ENCODE peak calls at places on chromosomes 7 and 10, in six cellular contexts. Y, P, I, R, V and H are unnamed samples.

GRCh38 chr7:75892634-75893272 is 13.9 kb downstream of the RHBDD2 start:
- DNase-seq in Y (peak; percentile 89), P (peak; percentile 86), I (peak; percentile 85), R (peak; percentile 76), V (peak; percentile 53), H (peak; percentile 87)

GRCh38 chr7:94348142-94348541 is 46.6 kb upstream of the COL1A2 start:
- DNase-seq in Y (peak; percentile 28), P (peak; percentile 80), I (peak; percentile 94), R (no peak), V (peak; percentile 33), H (no peak)

GRCh38 chr7:106239406-106239805 is 45.4 kb downstream of the NAMPT start:
- DNase-seq in Y (no peak), P (no peak), I (no peak), R (no peak), V (no peak), H (no peak)

GRCh38 chr7:159128767-159129166 is 15.9 kb downstream of the VIPR2 start:
- DNase-seq in Y (no peak), P (peak; percentile 58), I (no peak), R (no peak), V (no peak), H (peak; percentile 54)

GRCh38 chr7:156082048-156082447 is 269.8 kb upstream of the SHH start:
- DNase-seq in Y (no peak), P (peak; percentile 54), I (no peak), R (no peak), V (no peak), H (no peak)

GRCh38 chr7:139568346-139568675 is 44.8 kb downstream of the CLEC2L start:
- DNase-seq in Y (no peak), P (no peak), I (no peak), R (no peak), V (no peak), H (no peak)

GRCh38 chr7:25777969-25778767 is 373.8 kb upstream of the NFE2L3 start:
- DNase-seq in Y (no peak), P (no peak), I (no peak), R (peak; percentile 61), V (no peak), H (no peak)

GRCh38 chr7:50339990-50340500 is 35.5 kb downstream of the IKZF1 start:
- DNase-seq in Y (no peak), P (no peak), I (no peak), R (no peak), V (no peak), H (no peak)

GRCh38 chr7:89914673-89915072 is 239.6 kb upstream of the STEAP1 start:
- DNase-seq in Y (no peak), P (no peak), I (no peak), R (no peak), V (no peak), H (no peak)

GRCh38 chr7:20998309-20998708 is 211.6 kb upstream of the SP8 start:
- DNase-seq in Y (no peak), P (no peak), I (no peak), R (no peak), V (no peak), H (no peak)

GRCh38 chr7:380724-381210 is 90.8 kb downstream of the FOXL3 start:
- DNase-seq in Y (no peak), P (no peak), I (no peak), R (peak; percentile 15), V (peak; percentile 11), H (peak; percentile 65)

GRCh38 chr10:104253106-104253505 is 1.6 kb upstream of the GSTO1 start:
- DNase-seq in Y (no peak), P (no peak), I (no peak), R (no peak), V (no peak), H (no peak)

GRCh38 chr10:131817866-131818509 is 82.8 kb upstream of the PPP2R2D start:
- DNase-seq in Y (no peak), P (no peak), I (no peak), R (peak; percentile 34), V (no peak), H (no peak)

GRCh38 chr7:18352339-18353255 is 143.0 kb upstream of the HDAC9 start:
- DNase-seq in Y (no peak), P (no peak), I (peak; percentile 80), R (peak; percentile 30), V (no peak), H (no peak)

GRCh38 chr7:80807166-80807900 is 111.5 kb downstream of the SEMA3C start:
- DNase-seq in Y (no peak), P (no peak), I (no peak), R (no peak), V (no peak), H (no peak)

GRCh38 chr7:76296743-76297740 is 5.4 kb upstream of the HSPB1 start:
- DNase-seq in Y (peak; percentile 74), P (peak; percentile 89), I (peak; percentile 95), R (no peak), V (peak; percentile 62), H (peak; percentile 91)

GRCh38 chr7:6071406-6071805 is 40.2 kb downstream of the ANKRD61 start:
- DNase-seq in Y (no peak), P (no peak), I (no peak), R (no peak), V (no peak), H (no peak)

GRCh38 chr7:15305002-15305600 is 256.7 kb downstream of the AGMO start:
- DNase-seq in Y (no peak), P (peak; percentile 72), I (peak; percentile 69), R (no peak), V (no peak), H (no peak)

GRCh38 chr7:92461027-92462003 is 14.0 kb downstream of the GATAD1 start:
- DNase-seq in Y (no peak), P (no peak), I (peak; percentile 69), R (no peak), V (no peak), H (no peak)

GRCh38 chr10:128275405-128275804 is 149.2 kb upstream of the MKI67 start:
- DNase-seq in Y (no peak), P (no peak), I (no peak), R (no peak), V (no peak), H (no peak)

GRCh38 chr10:111261066-111261465 is 184.2 kb downstream of the ADRA2A start:
- DNase-seq in Y (no peak), P (no peak), I (no peak), R (no peak), V (no peak), H (no peak)

GRCh38 chr10:77405771-77406241 is 231.8 kb downstream of the KCNMA1 start:
- DNase-seq in Y (peak; percentile 82), P (peak; percentile 93), I (peak; percentile 62), R (peak; percentile 84), V (peak; percentile 70), H (peak; percentile 89)

GRCh38 chr7:18177815-18178660 is 150.4 kb upstream of the PRPS1L1 start:
- DNase-seq in Y (peak; percentile 39), P (no peak), I (peak; percentile 84), R (no peak), V (no peak), H (no peak)

GRCh38 chr10:109887776-109888175 is 35.5 kb downstream of the XPNPEP1 start:
- DNase-seq in Y (no peak), P (no peak), I (no peak), R (no peak), V (no peak), H (no peak)

GRCh38 chr10:109887272-109887671 is 36.0 kb downstream of the XPNPEP1 start:
- DNase-seq in Y (no peak), P (no peak), I (peak; percentile 58), R (no peak), V (no peak), H (no peak)

GRCh38 chr10:109886037-109886787 is 37.1 kb downstream of the XPNPEP1 start:
- DNase-seq in Y (no peak), P (no peak), I (no peak), R (no peak), V (no peak), H (no peak)

GRCh38 chr10:109883859-109884771 is 39.2 kb downstream of the XPNPEP1 start:
- DNase-seq in Y (peak; percentile 72), P (peak; percentile 89), I (peak; percentile 94), R (peak; percentile 77), V (peak; percentile 84), H (peak; percentile 78)

DNA sequence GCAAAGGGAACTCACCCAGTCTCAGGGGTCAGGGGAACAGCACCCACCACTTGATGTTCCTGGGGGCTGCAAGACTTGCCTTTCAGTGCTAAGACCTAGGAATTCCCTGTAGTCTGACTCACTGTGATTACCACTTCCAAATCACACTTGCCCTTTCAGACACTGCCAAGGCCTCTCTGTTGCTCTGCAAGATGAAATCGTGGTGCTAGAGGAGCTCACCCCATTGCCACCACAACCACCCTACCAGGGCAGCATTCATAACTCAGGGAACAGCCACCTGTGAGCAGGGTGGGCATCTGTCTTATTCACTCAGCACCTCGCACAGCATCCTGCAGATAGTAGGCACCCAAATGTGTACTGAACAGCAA is 36.5 kb downstream of the XPNPEP1 start:
- DNase-seq in Y (no peak), P (no peak), I (no peak), R (no peak), V (no peak), H (no peak)
- H3K4me1 ChIP-seq in Y (peaks cover 3% of the 10 kb centered on the region), P (no peaks in the 10 kb centered on the region), I (peaks cover 8% of the 10 kb centered on the region), R (peaks cover 17% of the 10 kb centered on the region), V (peaks cover 4% of the 10 kb centered on the region), H (peaks cover 9% of the 10 kb centered on the region)

DNA sequence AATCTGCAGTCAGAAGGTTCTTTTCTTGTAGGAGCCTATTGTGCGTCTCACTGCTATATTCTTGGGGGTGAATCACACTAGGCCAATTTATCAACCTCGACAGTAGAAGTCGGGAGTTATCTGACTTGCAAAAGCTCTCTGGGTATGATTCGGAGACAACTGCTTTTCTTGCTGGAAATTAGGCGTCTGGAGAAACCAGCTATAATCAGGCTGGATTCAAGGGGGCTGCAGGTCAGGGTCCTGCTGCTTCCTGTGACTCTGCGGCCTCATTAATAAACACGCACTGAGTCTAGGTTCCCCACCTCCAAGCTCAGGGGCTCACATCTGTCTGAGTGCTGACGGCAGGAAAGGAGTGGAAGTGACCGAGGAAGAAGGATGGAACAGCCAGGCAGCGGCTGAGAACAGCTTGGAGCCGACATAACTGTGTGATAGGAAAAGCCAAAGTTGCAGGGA is 184.5 kb downstream of the FANK1 start:
- DNase-seq in Y (no peak), P (no peak), I (peak; percentile 68), R (no peak), V (no peak), H (no peak)
- H3K4me3 ChIP-seq in Y (no peak overlapping the region), P (no peak overlapping the region), I (no peak overlapping the region), R (no peak overlapping the region), V (peak overlapping the region; percentile 13), H (no peak overlapping the region)

DNA sequence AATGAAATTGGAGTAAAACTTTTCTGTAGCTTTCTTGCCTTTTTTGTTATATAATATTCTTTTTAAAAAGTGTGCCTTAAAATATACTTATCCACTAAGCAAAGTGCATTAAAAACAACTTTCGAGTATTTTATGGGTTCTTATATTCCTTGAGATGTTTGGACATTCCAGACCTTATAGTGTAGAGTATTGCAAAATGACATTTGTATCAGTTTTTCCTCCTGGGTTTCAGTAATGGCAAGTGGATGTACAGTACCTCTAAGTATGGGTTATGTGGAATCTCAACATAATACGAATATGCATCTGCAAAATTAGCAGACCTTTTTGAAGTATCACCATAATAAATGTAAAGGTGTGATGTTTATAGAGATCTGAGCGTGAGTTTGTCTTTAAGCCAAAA is 2.7 kb downstream of the CDK13 start:
- DNase-seq in Y (no peak), P (no peak), I (peak; percentile 17), R (no peak), V (no peak), H (no peak)
- H3K27ac ChIP-seq in Y (no peak overlapping the region), P (peak overlapping the region; percentile 99), I (peak overlapping the region; percentile 98), R (peak overlapping the region; percentile 96), V (no peak overlapping the region), H (no peak overlapping the region)

DNA sequence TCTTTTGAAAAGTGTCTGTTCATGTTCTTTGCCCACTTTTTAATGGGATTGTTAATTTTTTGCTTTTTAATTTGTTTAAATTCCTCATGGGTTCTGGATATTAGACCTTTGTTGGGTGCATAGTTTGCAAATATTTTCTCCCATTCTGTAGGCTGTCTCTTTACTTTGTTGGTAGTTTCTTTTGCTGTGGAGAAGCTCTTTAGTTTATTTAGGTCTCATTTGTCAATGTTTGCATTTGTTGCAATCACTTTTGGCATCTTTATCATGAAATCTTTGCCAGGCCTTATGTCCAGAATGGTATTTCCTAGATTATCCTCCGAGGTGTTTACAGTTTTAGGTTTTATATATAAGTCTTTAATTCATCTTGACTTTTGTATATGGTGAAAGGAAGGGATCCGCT is 23.9 kb upstream of the CYP2C19 start:
- DNase-seq in Y (no peak), P (no peak), I (no peak), R (no peak), V (no peak), H (no peak)
- H3K4me1 ChIP-seq in Y (no peaks in the 10 kb centered on the region), P (no peaks in the 10 kb centered on the region), I (no peaks in the 10 kb centered on the region), R (no peaks in the 10 kb centered on the region), V (no peaks in the 10 kb centered on the region), H (no peaks in the 10 kb centered on the region)